ENCODE peak calls at places on chromosome 4, in seven cellular contexts. I is NB4; T is dermis microvascular lymphatic vessel endothelial cell; O is iris pigment epithelial cell; X is progenitor cell of endocrine pancreas; K is sciatic nerve; U is naive thymus-derived CD4-positive, alpha-beta T cell. A is an unnamed sample.

GRCh38 chr4:10832989-10833635 is 148.5 kb upstream of the CLNK start:
- DNase-seq in I (no peak), T (no peak), O (no peak), X (no peak), K (no peak), U (no peak), A (no peak)

GRCh38 chr4:23827971-23828680 is 61.7 kb downstream of the PPARGC1A start:
- DNase-seq in I (peak), T (no peak), O (peak), X (no peak), K (no peak), U (no peak), A (no peak)

GRCh38 chr4:153151535-153152452 is 52.4 kb upstream of the TRIM2 start:
- DNase-seq in I (peak), T (peak), O (peak), X (peak), K (peak), U (peak), A (peak)

GRCh38 chr4:38192516-38192915 is 232.3 kb downstream of the PTTG2 start:
- DNase-seq in I (no peak), T (no peak), O (no peak), X (no peak), K (no peak), U (no peak), A (no peak)

GRCh38 chr4:26074672-26075071 is 160.7 kb downstream of the SMIM20 start:
- DNase-seq in I (peak), T (no peak), O (no peak), X (no peak), K (no peak), U (peak), A (no peak)

GRCh38 chr4:156781852-156782251 is 189.7 kb downstream of the PDGFC start:
- DNase-seq in I (no peak), T (no peak), O (peak), X (no peak), K (no peak), U (no peak), A (no peak)

GRCh38 chr4:64417974-64418373 is 8.7 kb upstream of the TECRL start:
- DNase-seq in I (no peak), T (no peak), O (peak), X (no peak), K (no peak), U (no peak), A (no peak)

GRCh38 chr4:109803924-109804571 is 2.2 kb upstream of the CFI start:
- DNase-seq in I (peak), T (peak), O (peak), X (no peak), K (no peak), U (peak), A (no peak)

GRCh38 chr4:114998316-114998715 is 115.1 kb downstream of the NDST4 start:
- DNase-seq in I (no peak), T (no peak), O (peak), X (no peak), K (no peak), U (no peak), A (no peak)

GRCh38 chr4:41889328-41889727 is 45.9 kb upstream of the TMEM33 start:
- DNase-seq in I (no peak), T (no peak), O (no peak), X (no peak), K (no peak), U (no peak), A (no peak)

GRCh38 chr4:187814737-187815465 is 180.7 kb upstream of the ZFP42 start:
- DNase-seq in I (no peak), T (no peak), O (peak), X (no peak), K (no peak), U (no peak), A (peak)

GRCh38 chr4:112735474-112735951 is 98.6 kb downstream of the LARP7 start:
- DNase-seq in I (no peak), T (no peak), O (peak), X (no peak), K (no peak), U (no peak), A (no peak)

GRCh38 chr4:54545663-54546424 is 111.9 kb upstream of the KIT start:
- DNase-seq in I (no peak), T (no peak), O (no peak), X (no peak), K (no peak), U (no peak), A (no peak)

GRCh38 chr4:24211821-24212220 is 322.0 kb upstream of the PPARGC1A start:
- DNase-seq in I (no peak), T (no peak), O (no peak), X (no peak), K (no peak), U (no peak), A (no peak)

GRCh38 chr4:124060261-124060918 is 652.1 kb downstream of the ANKRD50 start:
- DNase-seq in I (peak), T (peak), O (peak), X (no peak), K (no peak), U (no peak), A (peak)

GRCh38 chr4:140251566-140251965 is 97.6 kb upstream of the MAML3 start:
- DNase-seq in I (no peak), T (no peak), O (no peak), X (no peak), K (no peak), U (no peak), A (no peak)

GRCh38 chr4:154032914-154033313 is 244.0 kb upstream of the SFRP2 start:
- DNase-seq in I (no peak), T (no peak), O (no peak), X (no peak), K (no peak), U (no peak), A (no peak)

GRCh38 chr4:53614616-53615015 is 23.3 kb upstream of the LNX1 start:
- DNase-seq in I (peak), T (no peak), O (no peak), X (no peak), K (no peak), U (no peak), A (no peak)

GRCh38 chr4:116860891-116861290 is 224.5 kb downstream of the TRAM1L1 start:
- DNase-seq in I (no peak), T (no peak), O (no peak), X (no peak), K (no peak), U (no peak), A (no peak)

GRCh38 chr4:162157241-162157640 is 6.6 kb downstream of the FSTL5 start:
- DNase-seq in I (no peak), T (no peak), O (no peak), X (no peak), K (no peak), U (no peak), A (no peak)

GRCh38 chr4:183328832-183329231 is 6.6 kb upstream of the CLDN24 start:
- DNase-seq in I (no peak), T (peak), O (peak), X (no peak), K (no peak), U (no peak), A (no peak)

GRCh38 chr4:105644270-105644669 is 64.2 kb downstream of the INTS12 start:
- DNase-seq in I (no peak), T (no peak), O (no peak), X (no peak), K (no peak), U (no peak), A (no peak)

GRCh38 chr4:24690436-24690835 is 104.9 kb upstream of the SOD3 start:
- DNase-seq in I (no peak), T (no peak), O (peak), X (no peak), K (no peak), U (no peak), A (no peak)

GRCh38 chr4:166386491-166387367 is 513.7 kb downstream of the TLL1 start:
- DNase-seq in I (no peak), T (no peak), O (no peak), X (no peak), K (no peak), U (no peak), A (no peak)

GRCh38 chr4:154953691-154954090 is 172.6 kb downstream of the RBM46 start:
- DNase-seq in I (no peak), T (no peak), O (no peak), X (no peak), K (no peak), U (no peak), A (no peak)